ENCODE peak calls at places on chromosomes 11 and 22, in nine cellular contexts. Y is Peyer's patch; Q is GM23248; I is fibroblast of lung; C is mesenchymal stem cell; A is CD8-positive, alpha-beta memory T cell; Z is endothelial cell of umbilical vein; E is A549; L is HCT116. N is an unnamed sample.

GRCh38 chr11:47269002-47269828 is 718 bp upstream of the MADD start:
- DNase-seq in C (peak), Y (peak), Z (peak), E (peak), I (peak), L (peak), A (peak), Q (peak), N (peak)

GRCh38 chr11:28794405-28794804 is 686.2 kb downstream of the METTL15 start:
- DNase-seq in E (no peak), A (no peak), L (no peak), C (no peak), Q (no peak), Y (no peak), I (no peak), Z (peak), N (no peak)

GRCh38 chr11:131999084-131999483 is 628.7 kb downstream of the NTM start:
- DNase-seq in L (no peak), Q (no peak), E (no peak), I (peak), A (no peak), Z (no peak), C (peak), Y (no peak), N (no peak)

GRCh38 chr11:32259641-32260081 is 168.8 kb downstream of the RCN1 start:
- DNase-seq in L (no peak), I (peak), Y (no peak), E (peak), A (no peak), C (peak), Z (no peak), Q (peak), N (peak)

GRCh38 chr22:45552580-45553332 is 50.1 kb downstream of the FBLN1 start:
- DNase-seq in Z (no peak), A (no peak), C (peak), L (no peak), Q (peak), Y (peak), E (no peak), I (peak), N (peak)

GRCh38 chr22:44495629-44496028 is 2.4 kb downstream of the RTL6 start:
- DNase-seq in Q (no peak), Z (no peak), Y (no peak), I (no peak), C (no peak), E (no peak), L (no peak), A (no peak), N (no peak)

GRCh38 chr11:35553831-35554230 is 28.4 kb upstream of the PAMR1 start:
- DNase-seq in Y (no peak), I (peak), L (no peak), C (peak), Z (no peak), Q (peak), A (no peak), E (peak), N (peak)

GRCh38 chr11:31236052-31236652 is 133.4 kb downstream of the DCDC1 start:
- DNase-seq in L (peak), Y (no peak), C (peak), I (peak), A (no peak), Q (peak), Z (peak), E (peak), N (no peak)

GRCh38 chr11:129785383-129786111 is 30.1 kb upstream of the TMEM45B start:
- DNase-seq in L (no peak), Z (no peak), Q (peak), I (peak), Y (no peak), A (no peak), E (peak), C (no peak), N (peak)

GRCh38 chr11:112248216-112248615 is 12.4 kb downstream of the PLET1 start:
- DNase-seq in C (peak), E (no peak), I (peak), L (no peak), A (no peak), Z (no peak), Y (no peak), Q (peak), N (no peak)

GRCh38 chr11:11608783-11609232 is 13.0 kb downstream of the GALNT18 start:
- DNase-seq in C (peak), I (peak), Y (no peak), L (no peak), E (peak), Q (peak), Z (no peak), A (no peak), N (peak)

GRCh38 chr11:21625982-21626381 is 566.9 kb upstream of the ANO5 start:
- DNase-seq in L (no peak), E (no peak), Q (peak), Z (no peak), C (no peak), I (no peak), Y (no peak), A (no peak), N (peak)

GRCh38 chr11:61018059-61018458 is 46.6 kb downstream of the CD6 start:
- DNase-seq in A (no peak), I (no peak), C (no peak), Z (no peak), E (no peak), Q (no peak), Y (no peak), L (no peak), N (no peak)

GRCh38 chr11:88101881-88102594 is 73.2 kb downstream of the RAB38 start:
- DNase-seq in C (no peak), A (no peak), Y (no peak), Z (no peak), L (no peak), E (no peak), I (no peak), Q (no peak), N (no peak)

GRCh38 chr11:121067453-121067852 is 33.6 kb upstream of the TECTA start:
- DNase-seq in E (peak), A (no peak), Z (peak), L (no peak), I (peak), Q (no peak), Y (no peak), C (peak), N (peak)

GRCh38 chr11:77503006-77503405 is 29.1 kb upstream of the PAK1 start:
- DNase-seq in L (no peak), Z (no peak), Q (peak), C (no peak), A (no peak), E (no peak), I (peak), Y (no peak), N (no peak)

GRCh38 chr11:40387240-40387980 is 1072.0 kb downstream of the LRRC4C start:
- DNase-seq in Y (no peak), C (no peak), Q (no peak), I (no peak), L (no peak), A (no peak), Z (no peak), E (no peak), N (no peak)

GRCh38 chr11:102495161-102496042 is 35.1 kb downstream of the MMP7 start:
- DNase-seq in I (peak), C (peak), Q (peak), Y (no peak), Z (peak), E (peak), A (peak), L (peak), N (peak)

GRCh38 chr22:30453731-30454510 is 17.9 kb downstream of the SEC14L3 start:
- DNase-seq in E (peak), C (peak), Y (no peak), L (no peak), A (no peak), I (peak), Z (no peak), Q (peak), N (peak)

GRCh38 chr11:57604289-57605010 is 7.0 kb downstream of the SERPING1 start:
- DNase-seq in E (no peak), A (no peak), Q (no peak), Z (no peak), I (peak), L (no peak), Y (no peak), C (no peak), N (peak)

GRCh38 chr11:46307785-46308341 is 30.4 kb downstream of the CREB3L1 start:
- DNase-seq in A (no peak), Z (no peak), L (no peak), Q (no peak), C (no peak), E (no peak), I (no peak), Y (no peak), N (no peak)

GRCh38 chr22:28328751-28329150 is 350.9 kb downstream of the TTC28 start:
- DNase-seq in Q (peak), C (no peak), L (no peak), Z (no peak), E (no peak), I (no peak), A (no peak), Y (no peak), N (no peak)

GRCh38 chr11:69588270-69588669 is 52.7 kb upstream of the CCND1 start:
- DNase-seq in A (no peak), Q (peak), E (peak), L (peak), Z (peak), C (peak), Y (no peak), I (peak), N (no peak)

GRCh38 chr11:12701815-12702214 is 27.6 kb downstream of the TEAD1 start:
- DNase-seq in E (no peak), Z (no peak), A (no peak), I (no peak), Q (no peak), C (no peak), Y (no peak), L (no peak), N (no peak)

GRCh38 chr22:49016909-49017768 is 810.5 kb downstream of the BRD1 start:
- DNase-seq in Z (no peak), I (no peak), C (no peak), E (no peak), Q (no peak), A (no peak), Y (peak), L (no peak), N (no peak)

GRCh38 chr22:24938741-24939341 is 7.7 kb downstream of the LHFPL7 start:
- DNase-seq in I (peak), L (no peak), E (peak), Y (no peak), C (peak), Z (peak), Q (peak), A (no peak), N (peak)

GRCh38 chr22:40415531-40416266 is 45.3 kb downstream of the SGSM3 start:
- DNase-seq in Q (no peak), E (no peak), L (no peak), Y (no peak), C (no peak), A (no peak), Z (peak), I (no peak), N (no peak)

GRCh38 chr11:130522284-130522961 is 74.0 kb downstream of the ADAMTS15 start:
- DNase-seq in I (peak), Z (peak), L (peak), C (peak), E (peak), A (no peak), Q (peak), Y (peak), N (peak)

GRCh38 chr22:50167689-50168489 is 2.6 kb upstream of the PANX2 start:
- DNase-seq in C (no peak), Z (no peak), A (no peak), Y (peak), Q (no peak), E (no peak), I (no peak), L (no peak), N (no peak)

GRCh38 chr22:18077639-18078328 is at the start of gene PEX26:
- DNase-seq in Q (peak), C (peak), Y (peak), Z (peak), E (peak), A (peak), L (peak), I (peak), N (peak)

GRCh38 chr22:18075101-18075730 is 2.6 kb upstream of the PEX26 start:
- DNase-seq in I (no peak), Y (no peak), Z (no peak), A (no peak), Q (no peak), C (no peak), L (no peak), E (no peak), N (no peak)

GRCh38 chr22:18077087-18077638 is 627 bp upstream of the PEX26 start:
- DNase-seq in A (no peak), I (no peak), E (no peak), Z (peak), C (no peak), Y (no peak), L (no peak), Q (no peak), N (no peak)

GRCh38 chr22:18078329-18079041 is 695 bp downstream of the PEX26 start:
- DNase-seq in L (no peak), E (peak), Y (peak), A (peak), Z (peak), Q (peak), I (peak), C (peak), N (no peak)

DNA sequence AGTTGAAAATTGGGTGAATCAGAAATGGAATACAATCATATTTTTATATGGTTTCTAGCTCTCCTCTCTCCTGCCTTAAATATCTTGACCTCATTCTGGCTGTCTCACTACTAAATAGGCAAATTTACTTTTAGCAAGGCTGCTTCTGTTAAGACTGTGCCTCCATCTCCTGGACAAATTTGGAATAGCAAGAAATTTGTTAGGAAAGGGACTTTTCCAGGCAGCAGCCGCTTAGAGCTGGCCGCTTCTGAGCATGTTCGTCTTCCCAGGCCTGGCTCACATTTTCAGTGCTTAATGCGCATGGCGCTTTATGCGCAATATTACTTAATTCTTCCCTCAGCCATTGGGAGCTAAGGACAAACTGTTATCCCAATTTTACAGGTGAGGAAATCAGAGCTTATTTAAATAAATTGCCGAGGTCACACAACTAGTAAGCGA is 1.7 kb upstream of the PEX26 start:
- DNase-seq in A (peak), Z (peak), L (peak), C (peak), E (peak), I (peak), Y (no peak), Q (peak), N (peak)
- H3K27ac ChIP-seq in A (no peak), Z (no peak), L (no peak), C (no peak), E (peak), I (no peak), Y (no peak), Q (peak), N (no peak)

GRCh38 chr11:96282846-96283245 is 60.1 kb downstream of the MAML2 start:
- DNase-seq in I (no peak), A (no peak), C (no peak), Y (no peak), Q (no peak), E (no peak), L (no peak), Z (no peak), N (no peak)

GRCh38 chr11:96279421-96280290 is 63.3 kb downstream of the MAML2 start:
- DNase-seq in Q (peak), A (no peak), Z (no peak), E (no peak), I (peak), L (no peak), C (peak), Y (no peak), N (no peak)

GRCh38 chr11:96279018-96279417 is 64.0 kb downstream of the MAML2 start:
- DNase-seq in L (no peak), E (no peak), C (no peak), Z (no peak), A (no peak), Q (no peak), Y (no peak), I (no peak), N (no peak)

GRCh38 chr11:96278039-96278897 is 64.7 kb downstream of the MAML2 start:
- DNase-seq in A (no peak), E (no peak), Y (no peak), Z (no peak), L (no peak), C (peak), Q (peak), I (peak), N (no peak)

GRCh38 chr11:96280444-96280843 is 62.6 kb downstream of the MAML2 start:
- DNase-seq in L (no peak), Z (no peak), Q (no peak), E (no peak), I (no peak), A (no peak), C (no peak), Y (no peak), N (no peak)
- H3K27ac ChIP-seq in L (no peak), Z (no peak), Q (peak), E (no peak), I (no peak), A (no peak), C (no peak), Y (no peak), N (no peak)

GRCh38 chr22:46742576-46743221 is 4.6 kb upstream of the CERK start:
- DNase-seq in C (no peak), A (no peak), Q (no peak), L (no peak), Z (no peak), Y (peak), I (no peak), E (peak), N (no peak)
- H3K27ac ChIP-seq in C (no peak), A (no peak), Q (no peak), L (no peak), Z (no peak), Y (no peak), I (no peak), E (peak), N (no peak)

GRCh38 chr11:1748467-1749019 is 1.9 kb downstream of the IFITM10 start:
- DNase-seq in Y (peak), A (no peak), E (no peak), Z (no peak), Q (peak), I (no peak), L (no peak), C (no peak), N (no peak)
- H3K27ac ChIP-seq in Y (peak), A (no peak), E (peak), Z (no peak), Q (no peak), I (no peak), L (no peak), C (no peak), N (no peak)

GRCh38 chr11:14315130-14315529 is 43.9 kb downstream of the RRAS2 start:
- DNase-seq in Z (no peak), Y (no peak), E (no peak), Q (no peak), L (no peak), C (no peak), A (no peak), I (no peak), N (no peak)

GRCh38 chr11:14314127-14314526 is 44.9 kb downstream of the RRAS2 start:
- DNase-seq in A (no peak), Z (no peak), L (no peak), C (no peak), E (no peak), Y (no peak), Q (no peak), I (no peak), N (no peak)

GRCh38 chr11:14310696-14311095 is 48.3 kb downstream of the RRAS2 start:
- DNase-seq in A (no peak), L (no peak), Z (peak), I (no peak), C (peak), E (no peak), Y (no peak), Q (peak), N (no peak)

GRCh38 chr11:14309425-14310192 is 49.4 kb downstream of the RRAS2 start:
- DNase-seq in I (no peak), C (no peak), A (no peak), Y (no peak), L (no peak), Q (no peak), E (no peak), Z (no peak), N (no peak)

DNA sequence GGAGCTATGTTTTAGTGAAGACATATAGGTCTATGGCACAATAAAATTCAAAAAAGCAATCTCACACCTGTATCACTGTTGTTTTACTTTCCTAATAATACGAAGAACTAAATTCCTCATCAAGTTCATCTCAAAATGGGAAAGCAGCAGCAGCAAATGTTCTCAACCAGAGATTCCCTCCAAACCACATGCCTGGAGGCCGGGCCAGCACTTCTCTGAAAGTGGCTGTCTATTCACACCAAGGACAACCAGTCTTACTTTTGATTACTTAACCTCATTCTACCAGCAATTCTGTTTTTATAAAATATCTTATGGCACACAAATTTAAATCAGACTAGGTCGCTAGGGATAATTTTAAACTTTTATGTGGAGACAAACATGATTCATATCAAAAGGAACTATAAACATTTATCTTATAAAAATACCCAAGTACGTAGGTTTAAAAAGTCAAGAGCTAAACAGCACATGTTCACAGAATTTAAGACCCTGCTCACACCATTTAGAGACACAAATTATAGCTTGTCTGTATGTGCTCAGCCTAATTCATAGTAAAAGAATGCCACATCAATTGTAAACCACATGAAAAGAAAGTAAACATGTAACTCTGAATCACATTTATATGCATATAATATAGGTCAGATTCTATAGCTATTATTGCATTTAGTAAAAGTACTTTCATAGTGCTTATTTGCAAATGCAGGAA is 46.1 kb downstream of the RRAS2 start:
- DNase-seq in Y (no peak), Z (no peak), C (no peak), L (no peak), A (no peak), Q (peak), I (peak), E (no peak), N (no peak)
- H3K27ac ChIP-seq in Y (peak), Z (no peak), C (no peak), L (no peak), A (no peak), Q (peak), I (peak), E (no peak), N (no peak)

GRCh38 chr11:72812968-72813739 is 1.1 kb upstream of the ATG16L2 start:
- DNase-seq in I (peak), Q (peak), L (peak), E (peak), Y (peak), A (peak), C (peak), Z (peak), N (peak)
- H3K27ac ChIP-seq in I (peak), Q (peak), L (peak), E (peak), Y (peak), A (peak), C (no peak), Z (peak), N (peak)

GRCh38 chr22:20930004-20930403 is 12.8 kb downstream of the CRKL start:
- DNase-seq in C (no peak), L (no peak), Q (no peak), A (no peak), E (no peak), Z (no peak), Y (no peak), I (no peak), N (no peak)

GRCh38 chr22:20922141-20922751 is 5.0 kb downstream of the CRKL start:
- DNase-seq in A (no peak), Y (no peak), E (no peak), Q (peak), C (no peak), Z (no peak), I (no peak), L (no peak), N (no peak)

GRCh38 chr22:20928573-20928967 is 11.4 kb downstream of the CRKL start:
- DNase-seq in C (no peak), L (no peak), E (no peak), I (no peak), Z (no peak), Q (no peak), A (no peak), Y (no peak), N (no peak)

GRCh38 chr22:20927940-20928572 is 10.8 kb downstream of the CRKL start:
- DNase-seq in Y (no peak), I (no peak), Q (no peak), C (no peak), Z (no peak), E (no peak), L (no peak), A (no peak), N (no peak)

DNA sequence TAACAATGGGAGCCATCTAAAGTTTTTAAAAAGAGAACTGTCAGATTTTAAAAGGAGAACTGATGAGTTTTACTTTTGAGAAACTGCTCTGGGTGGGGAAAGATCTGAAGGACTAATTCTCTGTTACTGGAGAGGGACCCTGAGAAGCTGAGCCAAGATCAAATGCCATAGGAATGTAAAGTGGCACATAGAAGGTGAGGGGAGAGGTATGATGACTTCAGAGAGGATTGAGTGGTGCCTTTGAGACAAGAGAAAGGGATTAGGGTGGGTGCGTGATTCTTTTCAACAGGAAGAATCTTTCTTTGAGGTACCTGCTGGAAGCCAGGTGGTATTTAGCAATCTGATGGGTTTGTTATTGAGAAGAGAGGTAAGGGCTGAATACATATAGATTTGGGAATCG is 9.0 kb downstream of the CRKL start:
- DNase-seq in A (no peak), E (no peak), Q (no peak), L (no peak), Y (no peak), Z (no peak), C (no peak), I (no peak), N (no peak)
- H3K27ac ChIP-seq in A (no peak), E (no peak), Q (no peak), L (no peak), Y (no peak), Z (no peak), C (no peak), I (no peak), N (no peak)